ENCODE peak calls at places on chromosomes 1 and 21, in ten cellular contexts. One of them, this sample, is unnamed.
A peak's percentile ranks its signal among the peaks of the same experiment; 100 is the strongest.

GRCh38 chr1:195745170-195746009 is 862.9 kb downstream of the KCNT2 start:
- DNase-seq in astrocyte of the spinal cord: no peak
- DNase-seq in colonic mucosa: no peak
- DNase-seq in CD8-positive, alpha-beta T cell: no peak
- DNase-seq in stomach: no peak
- DNase-seq in heart right ventricle: no peak
- DNase-seq in A549: no peak
- DNase-seq in WTC11: no peak
- DNase-seq in fibroblast of mammary gland: no peak
- DNase-seq in BJ: no peak
- DNase-seq in this sample: no peak

GRCh38 chr1:9537863-9538668 is 1.2 kb upstream of the SLC25A33 start:
- DNase-seq in astrocyte of the spinal cord: no peak
- DNase-seq in colonic mucosa: peak; percentile 61
- DNase-seq in CD8-positive, alpha-beta T cell: no peak
- DNase-seq in stomach: peak; percentile 61
- DNase-seq in heart right ventricle: no peak
- DNase-seq in A549: no peak
- DNase-seq in WTC11: no peak
- DNase-seq in fibroblast of mammary gland: no peak
- DNase-seq in BJ: no peak
- DNase-seq in this sample: no peak

GRCh38 chr1:10726355-10726754 is 70.1 kb downstream of the CASZ1 start:
- DNase-seq in astrocyte of the spinal cord: no peak
- DNase-seq in colonic mucosa: no peak
- DNase-seq in CD8-positive, alpha-beta T cell: no peak
- DNase-seq in stomach: peak; percentile 94
- DNase-seq in heart right ventricle: peak; percentile 72
- DNase-seq in A549: no peak
- DNase-seq in WTC11: no peak
- DNase-seq in fibroblast of mammary gland: no peak
- DNase-seq in BJ: no peak
- DNase-seq in this sample: no peak

GRCh38 chr1:55064861-55065263 is 25.5 kb downstream of the PCSK9 start:
- DNase-seq in astrocyte of the spinal cord: peak; percentile 68
- DNase-seq in colonic mucosa: no peak
- DNase-seq in CD8-positive, alpha-beta T cell: no peak
- DNase-seq in stomach: peak; percentile 43
- DNase-seq in heart right ventricle: peak; percentile 69
- DNase-seq in A549: peak; percentile 42
- DNase-seq in WTC11: no peak
- DNase-seq in fibroblast of mammary gland: peak; percentile 53
- DNase-seq in BJ: peak; percentile 26
- DNase-seq in this sample: no peak

GRCh38 chr1:82464362-82464931 is 663.7 kb downstream of the ADGRL2 start:
- DNase-seq in astrocyte of the spinal cord: peak; percentile 71
- DNase-seq in colonic mucosa: peak; percentile 59
- DNase-seq in CD8-positive, alpha-beta T cell: no peak
- DNase-seq in stomach: peak; percentile 66
- DNase-seq in heart right ventricle: peak; percentile 32
- DNase-seq in A549: no peak
- DNase-seq in WTC11: no peak
- DNase-seq in fibroblast of mammary gland: peak; percentile 42
- DNase-seq in BJ: no peak
- DNase-seq in this sample: peak; percentile 56

GRCh38 chr1:63523738-63524137 is 413 bp downstream of the EFCAB7 start:
- DNase-seq in astrocyte of the spinal cord: no peak
- DNase-seq in colonic mucosa: peak; percentile 22
- DNase-seq in CD8-positive, alpha-beta T cell: no peak
- DNase-seq in stomach: no peak
- DNase-seq in heart right ventricle: no peak
- DNase-seq in A549: no peak
- DNase-seq in WTC11: no peak
- DNase-seq in fibroblast of mammary gland: no peak
- DNase-seq in BJ: no peak
- DNase-seq in this sample: no peak

GRCh38 chr21:28771790-28772501 is 220.7 kb downstream of the LTN1 start:
- DNase-seq in astrocyte of the spinal cord: peak; percentile 85
- DNase-seq in colonic mucosa: no peak
- DNase-seq in CD8-positive, alpha-beta T cell: no peak
- DNase-seq in stomach: no peak
- DNase-seq in heart right ventricle: no peak
- DNase-seq in A549: no peak
- DNase-seq in WTC11: no peak
- DNase-seq in fibroblast of mammary gland: peak; percentile 98
- DNase-seq in BJ: peak; percentile 80
- DNase-seq in this sample: peak; percentile 81

GRCh38 chr1:205258313-205259176 is 30.8 kb downstream of the TMCC2 start:
- DNase-seq in astrocyte of the spinal cord: peak; percentile 52
- DNase-seq in colonic mucosa: no peak
- DNase-seq in CD8-positive, alpha-beta T cell: no peak
- DNase-seq in stomach: no peak
- DNase-seq in heart right ventricle: no peak
- DNase-seq in A549: no peak
- DNase-seq in WTC11: no peak
- DNase-seq in fibroblast of mammary gland: peak; percentile 51
- DNase-seq in BJ: no peak
- DNase-seq in this sample: no peak

GRCh38 chr1:26132128-26132824 is 20.7 kb downstream of the PDIK1L start:
- DNase-seq in astrocyte of the spinal cord: no peak
- DNase-seq in colonic mucosa: peak; percentile 53
- DNase-seq in CD8-positive, alpha-beta T cell: no peak
- DNase-seq in stomach: no peak
- DNase-seq in heart right ventricle: no peak
- DNase-seq in A549: peak; percentile 32
- DNase-seq in WTC11: peak; percentile 60
- DNase-seq in fibroblast of mammary gland: no peak
- DNase-seq in BJ: no peak
- DNase-seq in this sample: no peak

GRCh38 chr1:221693087-221693486 is 48.8 kb downstream of the DUSP10 start:
- DNase-seq in astrocyte of the spinal cord: no peak
- DNase-seq in colonic mucosa: no peak
- DNase-seq in CD8-positive, alpha-beta T cell: no peak
- DNase-seq in stomach: no peak
- DNase-seq in heart right ventricle: no peak
- DNase-seq in A549: no peak
- DNase-seq in WTC11: no peak
- DNase-seq in fibroblast of mammary gland: no peak
- DNase-seq in BJ: no peak
- DNase-seq in this sample: no peak
- TF ChIP-seq CTCF in astrocyte of the spinal cord: no peak
- TF ChIP-seq CTCF in colonic mucosa: no peak
- TF ChIP-seq CTCF in CD8-positive, alpha-beta T cell: no peak
- TF ChIP-seq CTCF in stomach: no peak
- TF ChIP-seq CTCF in heart right ventricle: no peak
- TF ChIP-seq CTCF in A549: no peak
- TF ChIP-seq CTCF in WTC11: no peak
- TF ChIP-seq CTCF in fibroblast of mammary gland: peak; percentile 8
- TF ChIP-seq CTCF in BJ: peak; percentile 4
- TF ChIP-seq CTCF in this sample: no peak

GRCh38 chr1:4318720-4319119 is 335.7 kb upstream of the AJAP1 start:
- DNase-seq in astrocyte of the spinal cord: no peak
- DNase-seq in colonic mucosa: no peak
- DNase-seq in CD8-positive, alpha-beta T cell: no peak
- DNase-seq in stomach: no peak
- DNase-seq in heart right ventricle: no peak
- DNase-seq in A549: no peak
- DNase-seq in WTC11: no peak
- DNase-seq in fibroblast of mammary gland: no peak
- DNase-seq in BJ: no peak
- DNase-seq in this sample: no peak

GRCh38 chr1:4328402-4329071 is 325.9 kb upstream of the AJAP1 start:
- DNase-seq in astrocyte of the spinal cord: no peak
- DNase-seq in colonic mucosa: no peak
- DNase-seq in CD8-positive, alpha-beta T cell: no peak
- DNase-seq in stomach: no peak
- DNase-seq in heart right ventricle: no peak
- DNase-seq in A549: no peak
- DNase-seq in WTC11: no peak
- DNase-seq in fibroblast of mammary gland: no peak
- DNase-seq in BJ: no peak
- DNase-seq in this sample: no peak

GRCh38 chr1:4324621-4325020 is 329.8 kb upstream of the AJAP1 start:
- DNase-seq in astrocyte of the spinal cord: no peak
- DNase-seq in colonic mucosa: no peak
- DNase-seq in CD8-positive, alpha-beta T cell: no peak
- DNase-seq in stomach: no peak
- DNase-seq in heart right ventricle: no peak
- DNase-seq in A549: no peak
- DNase-seq in WTC11: no peak
- DNase-seq in fibroblast of mammary gland: no peak
- DNase-seq in BJ: no peak
- DNase-seq in this sample: no peak

GRCh38 chr1:4323309-4323708 is 331.1 kb upstream of the AJAP1 start:
- DNase-seq in astrocyte of the spinal cord: no peak
- DNase-seq in colonic mucosa: no peak
- DNase-seq in CD8-positive, alpha-beta T cell: no peak
- DNase-seq in stomach: no peak
- DNase-seq in heart right ventricle: no peak
- DNase-seq in A549: no peak
- DNase-seq in WTC11: no peak
- DNase-seq in fibroblast of mammary gland: no peak
- DNase-seq in BJ: no peak
- DNase-seq in this sample: no peak
- TF ChIP-seq CTCF in astrocyte of the spinal cord: no peak
- TF ChIP-seq CTCF in colonic mucosa: no peak
- TF ChIP-seq CTCF in CD8-positive, alpha-beta T cell: no peak
- TF ChIP-seq CTCF in stomach: no peak
- TF ChIP-seq CTCF in heart right ventricle: no peak
- TF ChIP-seq CTCF in A549: no peak
- TF ChIP-seq CTCF in WTC11: no peak
- TF ChIP-seq CTCF in fibroblast of mammary gland: no peak
- TF ChIP-seq CTCF in BJ: no peak
- TF ChIP-seq CTCF in this sample: no peak

GRCh38 chr1:153919879-153920852 is 2.6 kb downstream of the GATAD2B start:
- DNase-seq in astrocyte of the spinal cord: peak; percentile 28
- DNase-seq in colonic mucosa: no peak
- DNase-seq in CD8-positive, alpha-beta T cell: peak; percentile 7
- DNase-seq in stomach: no peak
- DNase-seq in heart right ventricle: no peak
- DNase-seq in A549: peak; percentile 18
- DNase-seq in WTC11: no peak
- DNase-seq in fibroblast of mammary gland: peak; percentile 53
- DNase-seq in BJ: no peak
- DNase-seq in this sample: no peak

GRCh38 chr1:153922838-153923652 is at the start of gene GATAD2B:
- DNase-seq in astrocyte of the spinal cord: peak; percentile 100
- DNase-seq in colonic mucosa: peak; percentile 99
- DNase-seq in CD8-positive, alpha-beta T cell: peak; percentile 98
- DNase-seq in stomach: peak; percentile 100
- DNase-seq in heart right ventricle: peak; percentile 100
- DNase-seq in A549: peak; percentile 100
- DNase-seq in WTC11: peak; percentile 99
- DNase-seq in fibroblast of mammary gland: peak; percentile 100
- DNase-seq in BJ: peak; percentile 98
- DNase-seq in this sample: peak; percentile 100

GRCh38 chr1:153921803-153922075 is 1.0 kb downstream of the GATAD2B start:
- DNase-seq in astrocyte of the spinal cord: peak; percentile 2
- DNase-seq in colonic mucosa: peak; percentile 32
- DNase-seq in CD8-positive, alpha-beta T cell: no peak
- DNase-seq in stomach: no peak
- DNase-seq in heart right ventricle: no peak
- DNase-seq in A549: no peak
- DNase-seq in WTC11: no peak
- DNase-seq in fibroblast of mammary gland: no peak
- DNase-seq in BJ: no peak
- DNase-seq in this sample: no peak

GRCh38 chr1:153921080-153921802 is 1.5 kb downstream of the GATAD2B start:
- DNase-seq in astrocyte of the spinal cord: no peak
- DNase-seq in colonic mucosa: no peak
- DNase-seq in CD8-positive, alpha-beta T cell: no peak
- DNase-seq in stomach: no peak
- DNase-seq in heart right ventricle: no peak
- DNase-seq in A549: no peak
- DNase-seq in WTC11: no peak
- DNase-seq in fibroblast of mammary gland: no peak
- DNase-seq in BJ: no peak
- DNase-seq in this sample: no peak

DNA sequence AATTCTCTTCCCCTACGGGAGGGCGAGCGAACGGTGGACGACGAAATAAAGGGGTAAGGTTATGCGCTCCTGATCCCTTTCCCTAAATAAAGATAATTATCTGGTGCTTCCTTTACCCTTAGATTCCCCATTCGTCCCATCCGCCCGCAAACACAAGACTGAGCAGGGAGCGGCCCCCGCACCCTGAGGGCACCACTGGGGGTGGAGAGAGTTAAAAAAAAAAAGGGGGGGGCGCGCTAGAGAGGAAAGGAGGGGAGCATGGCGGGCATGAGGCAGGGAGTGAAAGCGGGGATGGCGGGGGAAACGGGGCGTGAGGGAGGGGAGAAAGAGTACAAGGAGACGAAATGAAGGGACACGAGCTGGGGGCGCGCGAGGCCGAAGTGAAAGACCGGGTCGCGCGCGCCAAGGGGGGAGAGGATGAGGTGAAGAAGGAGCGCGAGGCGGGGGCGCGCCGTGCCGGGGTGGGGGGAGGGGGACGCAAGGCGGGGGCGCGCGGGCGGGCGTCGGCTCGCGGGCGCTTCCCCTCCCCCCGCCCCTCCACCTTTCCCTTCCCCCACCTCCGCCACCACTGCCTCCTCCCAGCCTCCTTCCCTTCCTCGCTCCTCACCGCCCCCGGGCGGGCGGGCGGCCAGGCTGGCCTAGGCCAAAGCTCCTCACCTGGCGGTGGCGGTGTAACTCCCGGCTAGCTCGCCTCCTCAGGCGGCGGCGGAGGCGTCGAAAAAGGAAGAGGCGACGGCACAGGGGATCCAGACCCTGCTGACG is 515 bp downstream of the GATAD2B start:
- DNase-seq in astrocyte of the spinal cord: peak; percentile 5
- DNase-seq in colonic mucosa: peak; percentile 65
- DNase-seq in CD8-positive, alpha-beta T cell: no peak
- DNase-seq in stomach: peak; percentile 32
- DNase-seq in heart right ventricle: peak; percentile 48
- DNase-seq in A549: no peak
- DNase-seq in WTC11: peak; percentile 73
- DNase-seq in fibroblast of mammary gland: peak; percentile 37
- DNase-seq in BJ: no peak
- DNase-seq in this sample: no peak
- TF ChIP-seq CTCF in astrocyte of the spinal cord: peak; percentile 23
- TF ChIP-seq CTCF in colonic mucosa: no peak
- TF ChIP-seq CTCF in CD8-positive, alpha-beta T cell: peak; percentile 17
- TF ChIP-seq CTCF in stomach: no peak
- TF ChIP-seq CTCF in heart right ventricle: no peak
- TF ChIP-seq CTCF in A549: peak; percentile 17
- TF ChIP-seq CTCF in WTC11: no peak
- TF ChIP-seq CTCF in fibroblast of mammary gland: no peak
- TF ChIP-seq CTCF in BJ: peak; percentile 13
- TF ChIP-seq CTCF in this sample: no peak

DNA sequence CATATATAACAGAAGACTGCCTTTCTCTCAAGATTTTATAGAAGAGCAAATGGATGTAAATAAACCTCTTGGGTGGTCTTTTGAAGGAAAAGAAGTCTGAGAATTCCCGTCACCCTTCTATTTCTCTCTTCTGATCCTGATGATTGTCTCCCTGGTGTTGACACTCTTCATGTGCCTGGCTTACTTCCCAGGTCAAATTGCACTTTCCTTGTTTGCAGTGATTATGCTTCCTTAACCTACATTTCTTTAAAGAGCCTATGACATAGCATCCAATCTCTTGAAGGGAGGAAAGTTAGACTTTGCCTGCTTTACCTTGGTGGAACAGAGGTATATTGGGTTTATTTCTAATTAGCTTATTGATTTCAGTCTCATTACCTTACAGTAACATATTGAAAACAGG is 80.1 kb downstream of the LRRC53 start:
- DNase-seq in astrocyte of the spinal cord: no peak
- DNase-seq in colonic mucosa: no peak
- DNase-seq in CD8-positive, alpha-beta T cell: no peak
- DNase-seq in stomach: no peak
- DNase-seq in heart right ventricle: no peak
- DNase-seq in A549: no peak
- DNase-seq in WTC11: no peak
- DNase-seq in fibroblast of mammary gland: no peak
- DNase-seq in BJ: no peak
- DNase-seq in this sample: no peak
- TF ChIP-seq CTCF in astrocyte of the spinal cord: no peak
- TF ChIP-seq CTCF in colonic mucosa: no peak
- TF ChIP-seq CTCF in CD8-positive, alpha-beta T cell: no peak
- TF ChIP-seq CTCF in stomach: no peak
- TF ChIP-seq CTCF in heart right ventricle: no peak
- TF ChIP-seq CTCF in A549: no peak
- TF ChIP-seq CTCF in WTC11: no peak
- TF ChIP-seq CTCF in fibroblast of mammary gland: no peak
- TF ChIP-seq CTCF in BJ: no peak
- TF ChIP-seq CTCF in this sample: no peak